ENCODE peak calls at places on chromosomes 4 and X, in six cellular contexts. E, R, N, X, B and L are unnamed samples.

GRCh38 chr4:102578819-102579218 is 77.7 kb downstream of the NFKB1 start:
- DNase-seq in B (peak), E (no peak), X (no peak), N (no peak), R (no peak), L (no peak)

GRCh38 chrX:20410540-20410939 is 143.8 kb upstream of the RPS6KA3 start:
- DNase-seq in R (no peak), B (no peak), N (no peak), E (no peak), X (no peak), L (no peak)

GRCh38 chr4:108405586-108405985 is 214.8 kb upstream of the RPL34 start:
- DNase-seq in E (no peak), R (no peak), X (no peak), B (no peak), N (no peak), L (no peak)

GRCh38 chrX:8919801-8920200 is 114.1 kb downstream of the FAM9B start:
- DNase-seq in X (no peak), B (no peak), N (no peak), R (no peak), E (no peak), L (no peak)

GRCh38 chrX:124960454-124960853 is 359.2 kb upstream of the TEX13C start:
- DNase-seq in X (no peak), E (no peak), R (no peak), N (no peak), B (no peak), L (no peak)

GRCh38 chrX:8743126-8743732 is 11.3 kb upstream of the ANOS1 start:
- DNase-seq in R (peak), N (peak), X (peak), B (peak), E (peak), L (peak)

GRCh38 chrX:77440310-77440709 is 6.9 kb upstream of the FGF16 start:
- DNase-seq in B (no peak), X (no peak), R (no peak), N (no peak), E (no peak), L (no peak)

GRCh38 chr4:30716158-30716557 is 4.0 kb upstream of the PCDH7 start:
- DNase-seq in B (no peak), R (peak), N (no peak), E (peak), X (peak), L (peak)

GRCh38 chrX:118528089-118528753 is 32.6 kb downstream of the DOCK11 start:
- DNase-seq in N (no peak), R (peak), B (no peak), X (no peak), E (peak), L (no peak)

GRCh38 chr4:103204114-103204513 is 6.0 kb upstream of the CENPE start:
- DNase-seq in R (peak), N (no peak), X (peak), B (no peak), E (peak), L (peak)

GRCh38 chr4:10256203-10256602 is 139.6 kb upstream of the WDR1 start:
- DNase-seq in R (no peak), X (no peak), E (no peak), N (no peak), B (no peak), L (no peak)

GRCh38 chrX:150084474-150085229 is 146.4 kb upstream of the EOLA2 start:
- DNase-seq in E (no peak), X (peak), N (no peak), B (no peak), R (no peak), L (peak)

GRCh38 chr4:95318044-95318443 is 230.7 kb downstream of the UNC5C start:
- DNase-seq in N (no peak), R (no peak), B (peak), X (no peak), E (no peak), L (no peak)

GRCh38 chr4:151641167-151641566 is 119.6 kb downstream of the GATB start:
- DNase-seq in R (no peak), X (no peak), E (no peak), B (no peak), N (no peak), L (peak)

GRCh38 chr4:73067971-73068394 is 1.5 kb downstream of the COX18 start:
- DNase-seq in N (no peak), X (no peak), E (no peak), R (no peak), B (no peak), L (peak)

GRCh38 chr4:110865611-110866254 is 242.9 kb upstream of the PITX2 start:
- DNase-seq in X (no peak), R (no peak), E (no peak), N (no peak), B (no peak), L (no peak)

GRCh38 chr4:114132830-114133229 is 153.4 kb upstream of the ARSJ start:
- DNase-seq in E (peak), R (peak), N (no peak), X (no peak), B (no peak), L (peak)

GRCh38 chr4:111011458-111011857 is 388.6 kb upstream of the PITX2 start:
- DNase-seq in E (no peak), X (no peak), B (no peak), R (no peak), N (no peak), L (no peak)

GRCh38 chr4:40321671-40322131 is 13.4 kb upstream of the CHRNA9 start:
- DNase-seq in B (no peak), N (no peak), R (no peak), X (peak), E (peak), L (no peak)

GRCh38 chr4:80049402-80049801 is 23.6 kb downstream of the ANTXR2 start:
- DNase-seq in N (no peak), X (no peak), E (no peak), B (no peak), R (peak), L (no peak)

GRCh38 chr4:139628184-139629012 is 37.2 kb upstream of the MGST2 start:
- DNase-seq in E (no peak), B (no peak), R (no peak), N (no peak), X (no peak), L (no peak)

GRCh38 chrX:23369037-23369436 is 34.4 kb downstream of the PTCHD1 start:
- DNase-seq in R (no peak), E (no peak), X (no peak), B (no peak), N (no peak), L (no peak)

GRCh38 chr4:52407545-52407944 is 251.6 kb downstream of the USP46 start:
- DNase-seq in N (no peak), E (no peak), R (no peak), B (peak), X (peak), L (peak)

GRCh38 chr4:165506780-165507305 is 128.0 kb downstream of the CPE start:
- DNase-seq in R (no peak), N (no peak), B (no peak), E (no peak), X (no peak), L (no peak)

GRCh38 chr4:53313510-53313909 is 52.4 kb downstream of the SCFD2 start:
- DNase-seq in R (peak), E (no peak), X (peak), N (no peak), B (peak), L (peak)

GRCh38 chr4:138096384-138097062 is 145.6 kb downstream of the SLC7A11 start:
- DNase-seq in N (no peak), E (no peak), X (no peak), B (no peak), R (no peak), L (no peak)

GRCh38 chr4:140750470-140750869 is 5.7 kb downstream of the TBC1D9 start:
- DNase-seq in R (no peak), N (no peak), E (no peak), X (no peak), B (no peak), L (no peak)